ENCODE peak calls at places on chromosomes 5 and 9, in five cellular contexts. M is vagina; U is cardiac muscle cell; A is naive thymus-derived CD4-positive, alpha-beta T cell; X is psoas muscle. P is an unnamed sample. For H3K4me1, the result is how much of the 10 kb centered on the place peaks cover.

GRCh38 chr9:132169672-132170392 is 8.0 kb downstream of the NTNG2 start:
- DNase-seq in U (peak), M (no peak), X (peak), A (peak), P (no peak)

GRCh38 chr5:143499480-143500114 is 96.1 kb upstream of the NR3C1 start:
- DNase-seq in M (no peak), U (no peak), A (no peak), X (no peak), P (no peak)

GRCh38 chr9:99825158-99826046 is 3.7 kb downstream of the NR4A3 start:
- DNase-seq in X (no peak), M (no peak), U (no peak), A (no peak), P (no peak)

GRCh38 chr9:79764377-79764776 is 192.6 kb downstream of the TLE4 start:
- DNase-seq in M (no peak), U (no peak), A (no peak), X (peak), P (no peak)

GRCh38 chr5:40841068-40841805 is at the start of gene CARD6:
- DNase-seq in M (no peak), A (no peak), U (no peak), X (no peak), P (no peak)

GRCh38 chr9:68933434-68934318 is 80.2 kb downstream of the PRKACG start:
- DNase-seq in A (no peak), U (no peak), M (no peak), X (no peak), P (no peak)

GRCh38 chr5:170360712-170361501 is 28.3 kb downstream of the KCNMB1 start:
- DNase-seq in X (no peak), U (peak), A (no peak), M (no peak), P (no peak)

GRCh38 chr9:129697111-129697955 is 31.9 kb downstream of the PRRX2 start:
- DNase-seq in M (no peak), A (no peak), U (peak), X (peak), P (no peak)

GRCh38 chr5:164345173-164345572 is 839.8 kb downstream of the MAT2B start:
- DNase-seq in U (peak), X (no peak), M (no peak), A (no peak), P (no peak)

GRCh38 chr5:57302164-57302563 is 128.3 kb downstream of the GPBP1 start:
- DNase-seq in A (no peak), X (no peak), U (no peak), M (no peak), P (peak)

GRCh38 chr9:77562021-77562748 is 85.9 kb downstream of the GNA14 start:
- DNase-seq in M (no peak), U (no peak), X (no peak), A (no peak), P (no peak)

GRCh38 chr5:100797863-100798262 is 105.2 kb downstream of the ST8SIA4 start:
- DNase-seq in A (no peak), X (no peak), U (no peak), M (no peak), P (no peak)

GRCh38 chr5:138354926-138355378 is 2.5 kb downstream of the KDM3B start:
- DNase-seq in A (no peak), U (peak), M (no peak), X (no peak), P (peak)

GRCh38 chr5:135073771-135074345 is 39.8 kb upstream of the PITX1 start:
- DNase-seq in A (no peak), M (no peak), U (no peak), X (no peak), P (no peak)

GRCh38 chr9:128072144-128073021 is 4.4 kb downstream of the SLC25A25 start:
- DNase-seq in U (peak), A (no peak), X (peak), M (no peak), P (peak)

GRCh38 chr9:108478871-108479332 is 376.9 kb downstream of the ACTL7B start:
- DNase-seq in M (no peak), U (no peak), X (no peak), A (no peak), P (no peak)

GRCh38 chr5:82881571-82882200 is 195.5 kb downstream of the TMEM167A start:
- DNase-seq in A (no peak), M (no peak), U (no peak), X (no peak), P (no peak)

GRCh38 chr9:14262836-14263235 is 51.1 kb downstream of the NFIB start:
- DNase-seq in U (no peak), A (no peak), X (no peak), M (no peak), P (no peak)

GRCh38 chr5:160185954-160186353 is 43.4 kb upstream of the FABP6 start:
- DNase-seq in X (no peak), A (no peak), U (no peak), M (no peak), P (no peak)

GRCh38 chr9:86921141-86921868 is 26.0 kb downstream of the GAS1 start:
- DNase-seq in U (no peak), X (no peak), A (no peak), M (no peak), P (no peak)

GRCh38 chr5:1152156-1152555 is 40.3 kb upstream of the SLC12A7 start:
- DNase-seq in U (no peak), X (no peak), A (no peak), M (no peak), P (no peak)

GRCh38 chr9:126628146-126628545 is 14.4 kb downstream of the LMX1B start:
- DNase-seq in X (no peak), U (no peak), A (no peak), M (no peak), P (no peak)

GRCh38 chr9:24616858-24617257 is 71.2 kb upstream of the IZUMO3 start:
- DNase-seq in X (no peak), M (no peak), U (peak), A (no peak), P (no peak)

GRCh38 chr5:157303667-157304327 is 37.9 kb downstream of the CYFIP2 start:
- DNase-seq in U (peak), M (no peak), A (peak), X (no peak), P (peak)

GRCh38 chr5:123344819-123345426 is 78.3 kb downstream of the CEP120 start:
- DNase-seq in A (no peak), M (no peak), U (peak), X (no peak), P (no peak)

DNA sequence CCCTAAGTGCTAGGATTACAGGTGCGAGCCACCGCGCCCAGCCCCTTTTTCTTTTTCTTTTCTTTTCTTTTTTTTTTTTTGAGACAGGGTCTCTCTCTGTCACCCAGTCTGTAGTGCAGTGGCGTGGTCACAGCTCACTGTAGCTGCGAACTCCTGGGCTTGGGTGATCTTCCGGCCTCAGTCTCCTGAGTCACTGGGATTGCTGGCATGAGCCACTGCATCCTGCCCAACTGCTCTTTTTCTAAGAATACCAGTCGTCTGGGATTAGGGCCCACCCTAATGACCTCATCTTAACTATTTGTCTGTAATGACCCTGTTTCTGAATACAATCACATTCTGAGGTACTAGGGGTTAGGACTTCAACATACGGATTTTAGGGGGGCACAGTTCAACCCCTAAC is 34.1 kb upstream of the NANS start:
- DNase-seq in M (no peak), A (no peak), U (no peak), X (no peak), P (no peak)
- H3K4me1 ChIP-seq in M (under half), A (under half), U (under half), X (under half), P (under half)

GRCh38 chr9:96026655-96027213 is 151.2 kb downstream of the ERCC6L2 start:
- DNase-seq in X (no peak), A (no peak), M (no peak), U (no peak), P (no peak)
- H3K4me3 ChIP-seq in X (no peak), A (no peak), M (peak), U (no peak), P (no peak)

DNA sequence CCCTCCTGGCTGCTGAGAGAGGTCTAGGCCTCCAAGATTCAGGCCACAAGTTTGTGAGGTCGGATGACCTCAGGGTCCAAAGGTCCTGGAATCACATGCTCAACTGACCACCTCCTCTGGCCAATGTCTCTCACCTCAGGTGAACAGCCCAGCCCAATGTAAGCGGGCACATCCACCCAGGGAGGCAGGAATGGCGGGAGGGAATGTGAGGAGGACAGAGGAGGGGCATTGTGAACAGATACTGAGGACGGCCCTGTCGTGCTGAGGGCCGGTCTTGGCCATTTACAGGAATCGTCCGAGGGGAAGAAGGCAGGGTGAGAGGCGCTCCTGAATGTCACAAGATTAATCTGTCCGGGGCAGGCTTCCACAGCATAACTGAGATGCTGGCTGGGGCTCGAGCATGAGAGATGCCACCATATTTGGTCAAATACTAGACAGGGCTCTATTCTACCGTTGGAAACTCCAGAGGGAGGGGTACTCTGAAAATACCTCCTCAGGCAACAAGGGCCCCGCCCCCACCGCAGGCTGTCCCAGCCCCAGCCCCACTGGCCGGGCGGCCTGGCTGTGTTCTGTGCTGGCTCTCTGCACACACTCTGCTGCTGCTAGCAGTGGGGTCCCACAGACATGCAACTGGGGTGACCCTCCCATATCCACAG is 1.5 kb upstream of the IL17B start:
- DNase-seq in M (no peak), X (no peak), U (peak), A (no peak), P (no peak)
- H3K4me1 ChIP-seq in M (under half), X (under half), U (under half), A (under half), P (under half)

GRCh38 chr5:112706446-112707016 is 31.2 kb upstream of the APC start:
- DNase-seq in X (no peak), U (no peak), M (no peak), A (no peak), P (no peak)
- H3K4me3 ChIP-seq in X (peak), U (no peak), M (peak), A (peak), P (peak)

P was measured in CD4-positive, alpha-beta memory T cell.